ENCODE peak calls at places on chromosomes 1 and 21, in four cellular contexts. One of them, this sample, is unnamed.

GRCh38 chr1:241485554-241485992 is 34.0 kb downstream of the FH start:
- DNase-seq in GM12878: peak; percentile 23
- DNase-seq in HepG2: peak; percentile 25
- DNase-seq in K562: peak; percentile 68
- DNase-seq in this sample: no peak

GRCh38 chr1:112840631-112841624 is 115.1 kb downstream of the SLC16A1 start:
- DNase-seq in K562: no peak
- DNase-seq in GM12878: peak; percentile 40
- DNase-seq in HepG2: no peak
- DNase-seq in this sample: no peak

GRCh38 chr1:14520514-14521163 is 77.8 kb upstream of the KAZN start:
- DNase-seq in GM12878: peak; percentile 74
- DNase-seq in K562: no peak
- DNase-seq in HepG2: no peak
- DNase-seq in this sample: no peak

GRCh38 chr1:214700381-214700780 is 97.4 kb downstream of the CENPF start:
- DNase-seq in HepG2: no peak
- DNase-seq in K562: no peak
- DNase-seq in GM12878: no peak
- DNase-seq in this sample: no peak

GRCh38 chr21:29481641-29482040 is 182.9 kb downstream of the BACH1 start:
- DNase-seq in GM12878: no peak
- DNase-seq in K562: no peak
- DNase-seq in HepG2: no peak
- DNase-seq in this sample: no peak

GRCh38 chr1:226635456-226635941 is 86.9 kb downstream of the STUM start:
- DNase-seq in HepG2: no peak
- DNase-seq in GM12878: no peak
- DNase-seq in K562: no peak
- DNase-seq in this sample: no peak

GRCh38 chr1:197485790-197486189 is 217.7 kb downstream of the CRB1 start:
- DNase-seq in HepG2: no peak
- DNase-seq in K562: no peak
- DNase-seq in GM12878: no peak
- DNase-seq in this sample: no peak

GRCh38 chr1:59354754-59355337 is 58.0 kb downstream of the FGGY start:
- DNase-seq in K562: no peak
- DNase-seq in GM12878: no peak
- DNase-seq in HepG2: no peak
- DNase-seq in this sample: no peak

GRCh38 chr1:39990428-39990827 is 35.5 kb downstream of the MFSD2A start:
- DNase-seq in GM12878: no peak
- DNase-seq in HepG2: no peak
- DNase-seq in K562: no peak
- DNase-seq in this sample: no peak

GRCh38 chr1:206674745-206675175 is 9.9 kb upstream of the MAPKAPK2 start:
- DNase-seq in K562: no peak
- DNase-seq in GM12878: no peak
- DNase-seq in HepG2: no peak
- DNase-seq in this sample: no peak

GRCh38 chr1:202599669-202600431 is 110.4 kb downstream of the SYT2 start:
- DNase-seq in GM12878: no peak
- DNase-seq in K562: peak; percentile 74
- DNase-seq in HepG2: peak; percentile 49
- DNase-seq in this sample: peak; percentile 85

GRCh38 chr1:15942661-15943514 is 33.0 kb downstream of the ZBTB17 start:
- DNase-seq in K562: peak; percentile 55
- DNase-seq in GM12878: no peak
- DNase-seq in HepG2: no peak
- DNase-seq in this sample: no peak

GRCh38 chr21:46062471-46063211 is 35.3 kb upstream of the COL6A2 start:
- DNase-seq in GM12878: no peak
- DNase-seq in K562: no peak
- DNase-seq in HepG2: no peak
- DNase-seq in this sample: no peak

GRCh38 chr21:34979383-34979782 is 69.7 kb downstream of the RUNX1 start:
- DNase-seq in K562: no peak
- DNase-seq in GM12878: no peak
- DNase-seq in HepG2: no peak
- DNase-seq in this sample: no peak

GRCh38 chr1:213605732-213606131 is 382.0 kb upstream of the PROX1 start:
- DNase-seq in K562: peak; percentile 52
- DNase-seq in HepG2: no peak
- DNase-seq in GM12878: no peak
- DNase-seq in this sample: no peak

GRCh38 chr1:183841950-183842816 is 37.3 kb downstream of the RGL1 start:
- DNase-seq in K562: no peak
- DNase-seq in GM12878: peak; percentile 85
- DNase-seq in HepG2: peak; percentile 88
- DNase-seq in this sample: peak; percentile 27

GRCh38 chr21:29235714-29236197 is 63.0 kb upstream of the BACH1 start:
- DNase-seq in K562: no peak
- DNase-seq in GM12878: peak; percentile 88
- DNase-seq in HepG2: no peak
- DNase-seq in this sample: no peak

GRCh38 chr1:106268070-106268469 is 788.4 kb upstream of the PRMT6 start:
- DNase-seq in HepG2: peak; percentile 3
- DNase-seq in GM12878: no peak
- DNase-seq in K562: no peak
- DNase-seq in this sample: peak; percentile 40

GRCh38 chr1:46526689-46527291 is 24.7 kb downstream of the KNCN start:
- DNase-seq in K562: no peak
- DNase-seq in HepG2: peak; percentile 77
- DNase-seq in GM12878: no peak
- DNase-seq in this sample: no peak

GRCh38 chr1:88327391-88328267 is 356.4 kb upstream of the PKN2 start:
- DNase-seq in GM12878: no peak
- DNase-seq in K562: no peak
- DNase-seq in HepG2: peak; percentile 64
- DNase-seq in this sample: peak; percentile 31

GRCh38 chr1:24392604-24392946 is 21.0 kb downstream of the STPG1 start:
- DNase-seq in HepG2: no peak
- DNase-seq in K562: no peak
- DNase-seq in GM12878: no peak
- DNase-seq in this sample: no peak

GRCh38 chr1:234507089-234507488 is 28.1 kb upstream of the TARBP1 start:
- DNase-seq in K562: no peak
- DNase-seq in HepG2: no peak
- DNase-seq in GM12878: no peak
- DNase-seq in this sample: no peak

GRCh38 chr21:22904385-22904784 is 1906.2 kb downstream of the NCAM2 start:
- DNase-seq in HepG2: no peak
- DNase-seq in GM12878: no peak
- DNase-seq in K562: no peak
- DNase-seq in this sample: no peak

GRCh38 chr1:197268012-197268411 is at the start of gene CRB1:
- DNase-seq in K562: no peak
- DNase-seq in HepG2: no peak
- DNase-seq in GM12878: no peak
- DNase-seq in this sample: peak; percentile 28

GRCh38 chr1:96234299-96234698 is 487.3 kb upstream of the PTBP2 start:
- DNase-seq in K562: no peak
- DNase-seq in HepG2: peak; percentile 2
- DNase-seq in GM12878: no peak
- DNase-seq in this sample: peak; percentile 36

GRCh38 chr1:47809301-47810084 is 187.7 kb downstream of the TRABD2B start:
- DNase-seq in GM12878: no peak
- DNase-seq in HepG2: peak; percentile 21
- DNase-seq in K562: no peak
- DNase-seq in this sample: no peak

GRCh38 chr21:8988696-8989095 is 1532.7 kb upstream of the TPTE start:
- DNase-seq in HepG2: peak; percentile 93
- DNase-seq in GM12878: no peak
- DNase-seq in K562: no peak
- DNase-seq in this sample: no peak

GRCh38 chr1:215273838-215274516 is 191.4 kb downstream of the KCNK2 start:
- DNase-seq in K562: no peak
- DNase-seq in HepG2: no peak
- DNase-seq in GM12878: no peak
- DNase-seq in this sample: no peak

GRCh38 chr1:198201956-198202784 is 45.4 kb downstream of the NEK7 start:
- DNase-seq in GM12878: peak; percentile 37
- DNase-seq in HepG2: no peak
- DNase-seq in K562: no peak
- DNase-seq in this sample: no peak

DNA sequence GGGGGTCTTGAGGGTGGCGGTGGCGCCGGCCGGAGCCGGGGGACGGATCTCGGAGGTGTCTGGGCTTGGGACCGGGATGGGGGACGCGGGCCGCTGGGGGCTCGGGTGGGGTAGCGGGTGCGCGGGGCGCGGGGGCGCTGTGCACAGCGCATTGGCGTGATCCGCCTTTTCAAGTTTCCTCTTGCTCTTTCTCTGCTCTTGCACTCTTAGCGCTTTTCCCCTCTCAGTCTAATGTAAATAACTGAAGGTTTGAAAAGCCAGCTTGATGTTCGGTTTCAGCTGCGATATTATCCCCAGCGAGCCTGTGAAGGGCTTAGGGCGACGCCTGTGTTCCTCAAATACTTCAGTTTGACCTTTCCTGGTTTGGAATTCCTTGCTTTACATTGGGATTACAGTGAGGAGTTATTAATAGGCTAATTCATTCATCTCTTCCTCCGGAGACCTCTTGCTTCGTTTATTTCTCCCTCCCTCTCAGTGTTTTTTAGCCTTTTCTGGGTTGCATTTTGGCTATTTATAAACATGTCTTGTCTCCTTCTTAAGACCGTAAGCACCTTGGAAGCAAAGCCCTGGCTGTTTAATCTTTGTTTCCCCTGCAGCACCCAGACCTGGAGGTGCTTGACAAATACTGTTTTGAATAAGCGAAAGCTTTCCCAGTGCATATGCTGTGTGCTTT is 673 bp downstream of the RAB4A start:
- DNase-seq in HepG2: peak; percentile 28
- DNase-seq in K562: peak; percentile 57
- DNase-seq in GM12878: no peak
- DNase-seq in this sample: peak; percentile 52
- TF ChIP-seq FOXM1 in HepG2: no peak
- TF ChIP-seq FOXM1 in K562: no peak
- TF ChIP-seq FOXM1 in GM12878: no peak
- TF ChIP-seq FOXM1 in this sample: no peak

GRCh38 chr1:235941852-235942624 is 75.3 kb upstream of the LYST start:
- DNase-seq in K562: no peak
- DNase-seq in GM12878: no peak
- DNase-seq in HepG2: peak; percentile 56
- DNase-seq in this sample: no peak
- TF ChIP-seq BHLHE40 in K562: no peak
- TF ChIP-seq BHLHE40 in GM12878: no peak
- TF ChIP-seq BHLHE40 in HepG2: no peak
- TF ChIP-seq BHLHE40 in this sample: no peak

GRCh38 chr1:77465922-77466321 is 184.1 kb downstream of the AK5 start:
- DNase-seq in GM12878: no peak
- DNase-seq in K562: no peak
- DNase-seq in HepG2: no peak
- DNase-seq in this sample: no peak

GRCh38 chr1:77467741-77468140 is 185.9 kb downstream of the AK5 start:
- DNase-seq in HepG2: no peak
- DNase-seq in K562: no peak
- DNase-seq in GM12878: no peak
- DNase-seq in this sample: no peak

GRCh38 chr1:77467196-77467595 is 185.4 kb downstream of the AK5 start:
- DNase-seq in K562: no peak
- DNase-seq in HepG2: no peak
- DNase-seq in GM12878: no peak
- DNase-seq in this sample: no peak

GRCh38 chr1:77468556-77468955 is 186.7 kb downstream of the AK5 start:
- DNase-seq in K562: no peak
- DNase-seq in HepG2: no peak
- DNase-seq in GM12878: no peak
- DNase-seq in this sample: no peak

DNA sequence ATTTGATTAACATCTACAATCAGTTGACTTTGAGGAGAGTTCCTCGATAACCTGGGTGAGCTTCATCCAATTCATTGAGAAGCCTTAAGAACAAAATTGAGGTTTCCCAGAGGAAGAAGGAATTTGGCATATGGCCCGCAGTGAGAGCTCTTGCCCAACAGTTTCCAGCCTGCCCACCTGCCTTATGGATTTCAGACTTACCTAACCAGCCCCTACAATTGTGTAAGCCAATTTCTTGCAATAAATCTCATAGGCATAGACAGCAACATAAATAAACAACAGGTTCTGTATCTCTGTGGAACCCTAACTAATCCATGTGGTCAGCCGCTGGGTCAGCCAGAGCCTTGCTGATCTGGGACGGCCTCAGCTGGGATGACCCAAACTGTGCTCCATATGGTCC is 187.5 kb downstream of the AK5 start:
- DNase-seq in GM12878: no peak
- DNase-seq in K562: no peak
- DNase-seq in HepG2: no peak
- DNase-seq in this sample: no peak
- TF ChIP-seq SP1 in GM12878: no peak
- TF ChIP-seq SP1 in K562: no peak
- TF ChIP-seq SP1 in HepG2: no peak
- TF ChIP-seq SP1 in this sample: no peak

DNA sequence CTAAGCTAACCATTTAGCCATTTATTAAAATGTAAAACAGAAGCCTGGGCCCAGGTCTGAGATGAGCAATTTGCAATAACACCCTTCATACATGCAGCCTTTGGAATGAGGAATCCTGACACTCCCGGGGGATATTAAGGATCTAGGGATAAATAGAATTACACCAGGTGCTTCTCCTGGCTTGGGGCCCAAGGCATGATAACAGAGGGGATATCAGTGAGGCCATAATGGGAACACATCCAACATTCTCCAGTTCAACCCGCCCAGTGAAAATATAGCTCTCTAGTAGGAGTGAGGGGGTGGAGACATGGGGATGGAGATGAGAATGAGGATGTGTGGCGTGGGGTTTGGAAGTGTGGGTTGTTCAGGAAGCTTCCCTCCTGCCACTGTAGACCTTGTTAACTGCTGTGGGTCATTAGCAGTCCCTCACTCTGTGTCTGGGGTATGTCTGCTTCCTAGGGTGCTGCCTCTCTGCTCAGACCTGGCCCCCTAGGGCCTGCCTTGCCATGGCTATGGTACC is 57.9 kb upstream of the KANK4 start:
- DNase-seq in K562: no peak
- DNase-seq in HepG2: no peak
- DNase-seq in GM12878: no peak
- DNase-seq in this sample: no peak
- TF ChIP-seq FOXM1 in K562: no peak
- TF ChIP-seq FOXM1 in HepG2: no peak
- TF ChIP-seq FOXM1 in GM12878: no peak
- TF ChIP-seq FOXM1 in this sample: no peak

GRCh38 chr21:44869860-44870747 is 3.4 kb downstream of the PTTG1IP start:
- DNase-seq in HepG2: peak; percentile 96
- DNase-seq in K562: peak; percentile 68
- DNase-seq in GM12878: no peak
- DNase-seq in this sample: no peak
- TF ChIP-seq BHLHE40 in HepG2: no peak
- TF ChIP-seq BHLHE40 in K562: no peak
- TF ChIP-seq BHLHE40 in GM12878: no peak
- TF ChIP-seq BHLHE40 in this sample: no peak

DNA sequence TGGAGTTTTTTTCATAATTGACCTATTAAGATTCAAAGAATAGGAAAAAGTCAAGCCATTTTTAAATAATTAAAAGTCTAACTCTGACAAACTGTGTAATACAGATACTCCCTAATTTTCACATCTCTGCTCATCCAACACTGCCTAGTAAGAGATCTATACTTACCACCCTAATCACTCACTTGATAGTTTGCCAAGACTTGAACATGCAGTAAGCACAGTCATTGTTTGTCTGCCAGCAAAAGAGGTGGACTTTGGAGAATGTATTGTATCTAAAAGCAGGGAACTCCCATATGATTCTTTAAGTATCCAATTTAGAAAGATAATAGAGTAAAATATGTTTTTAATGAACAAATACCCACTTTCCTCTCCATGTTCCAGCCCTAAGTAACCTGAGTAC is 15.5 kb downstream of the TMEM59 start:
- DNase-seq in HepG2: no peak
- DNase-seq in K562: no peak
- DNase-seq in GM12878: no peak
- DNase-seq in this sample: no peak
- TF ChIP-seq SP1 in HepG2: no peak
- TF ChIP-seq SP1 in K562: no peak
- TF ChIP-seq SP1 in GM12878: no peak
- TF ChIP-seq SP1 in this sample: no peak